ENCODE peak calls at places on chromosome 10, in eight cellular contexts. Z is astrocyte, B is stomach, N is ovary, I is K562, V is thyroid gland, G is heart right ventricle, D is endodermal cell. Q is an unnamed sample.

GRCh38 chr10:43396928-43397624 is 11.9 kb downstream of the HNRNPF start:
- DNase-seq in B (peak; percentile 94), Z (peak; percentile 67), G (peak; percentile 91), N (peak; percentile 83), D (peak; percentile 96), I (no peak), V (peak; percentile 93), Q (peak; percentile 92)

GRCh38 chr10:95532536-95532935 is 28.6 kb downstream of the SORBS1 start:
- DNase-seq in V (no peak), B (no peak), Z (peak; percentile 39), G (no peak), I (no peak), N (no peak), D (no peak), Q (no peak)

GRCh38 chr10:91391915-91392314 is 18.2 kb upstream of the HECTD2 start:
- DNase-seq in Z (no peak), B (no peak), I (no peak), V (peak; percentile 74), D (no peak), N (no peak), G (no peak), Q (no peak)

GRCh38 chr10:86203162-86203905 is 163.3 kb downstream of the GRID1 start:
- DNase-seq in I (peak; percentile 10), Z (no peak), N (no peak), D (peak; percentile 91), B (no peak), V (peak; percentile 26), G (no peak), Q (no peak)

GRCh38 chr10:47339186-47339735 is 8.9 kb upstream of the RBP3 start:
- DNase-seq in D (no peak), I (no peak), B (peak; percentile 23), V (no peak), N (no peak), Z (no peak), G (no peak), Q (no peak)

GRCh38 chr10:122458693-122459092 is 2.7 kb upstream of the HTRA1 start:
- DNase-seq in D (peak; percentile 55), G (no peak), N (no peak), V (no peak), I (no peak), B (no peak), Z (no peak), Q (no peak)

GRCh38 chr10:12707461-12708185 is 293.9 kb downstream of the CCDC3 start:
- DNase-seq in Z (peak; percentile 98), I (peak; percentile 12), V (peak; percentile 34), N (peak; percentile 69), B (peak; percentile 24), D (peak; percentile 81), G (peak; percentile 58), Q (peak; percentile 61)

GRCh38 chr10:63105811-63106755 is 27.0 kb upstream of the NRBF2 start:
- DNase-seq in D (no peak), G (peak; percentile 39), V (no peak), N (no peak), I (no peak), Z (peak; percentile 82), B (no peak), Q (peak; percentile 38)

GRCh38 chr10:122163182-122164027 is 107.7 kb upstream of the BTBD16 start:
- DNase-seq in N (no peak), B (no peak), V (peak; percentile 41), Z (no peak), G (no peak), D (peak; percentile 97), I (no peak), Q (no peak)

GRCh38 chr10:7826971-7827370 is 8.7 kb downstream of the TAF3 start:
- DNase-seq in V (no peak), G (no peak), I (no peak), D (peak; percentile 58), N (no peak), Z (peak; percentile 59), B (no peak), Q (no peak)

GRCh38 chr10:52779541-52780390 is 7.2 kb upstream of the MBL2 start:
- DNase-seq in D (peak; percentile 97), Z (peak; percentile 20), V (peak; percentile 49), B (peak; percentile 67), N (no peak), G (peak; percentile 40), I (peak; percentile 77), Q (peak; percentile 77)

GRCh38 chr10:84659497-84660276 is 331.3 kb downstream of the CCSER2 start:
- DNase-seq in V (no peak), G (no peak), D (no peak), B (no peak), I (no peak), N (no peak), Z (no peak), Q (no peak)

DNA sequence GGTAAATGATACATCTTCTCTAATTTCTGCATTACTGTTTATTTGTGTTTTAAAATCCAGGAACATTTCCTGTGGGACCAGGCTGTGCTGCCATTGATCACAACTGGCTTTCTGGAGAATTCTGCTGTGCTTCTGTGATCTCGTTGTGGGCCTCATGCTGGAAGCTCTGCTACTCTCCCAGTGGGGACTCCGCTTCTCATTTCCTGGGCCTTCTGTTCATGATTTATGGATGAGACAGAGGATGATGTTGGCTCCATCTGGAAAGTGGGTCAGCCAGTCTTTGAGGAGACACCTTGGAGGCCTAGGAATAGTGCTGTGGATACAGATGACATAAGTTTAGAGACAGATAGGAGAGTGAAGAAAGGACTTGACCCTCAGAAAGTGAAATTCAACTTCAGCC is 15.2 kb upstream of the GPR158 start:
- DNase-seq in Z (no peak), N (no peak), D (no peak), I (no peak), G (no peak), B (no peak), V (no peak), Q (no peak)
- H3K4me1 ChIP-seq in Z (no peaks in the 10 kb centered on the region), N (no peaks in the 10 kb centered on the region), D (no peaks in the 10 kb centered on the region), I (no peaks in the 10 kb centered on the region), G (no peaks in the 10 kb centered on the region), B (no peaks in the 10 kb centered on the region), V (no peaks in the 10 kb centered on the region), Q (no peaks in the 10 kb centered on the region)

DNA sequence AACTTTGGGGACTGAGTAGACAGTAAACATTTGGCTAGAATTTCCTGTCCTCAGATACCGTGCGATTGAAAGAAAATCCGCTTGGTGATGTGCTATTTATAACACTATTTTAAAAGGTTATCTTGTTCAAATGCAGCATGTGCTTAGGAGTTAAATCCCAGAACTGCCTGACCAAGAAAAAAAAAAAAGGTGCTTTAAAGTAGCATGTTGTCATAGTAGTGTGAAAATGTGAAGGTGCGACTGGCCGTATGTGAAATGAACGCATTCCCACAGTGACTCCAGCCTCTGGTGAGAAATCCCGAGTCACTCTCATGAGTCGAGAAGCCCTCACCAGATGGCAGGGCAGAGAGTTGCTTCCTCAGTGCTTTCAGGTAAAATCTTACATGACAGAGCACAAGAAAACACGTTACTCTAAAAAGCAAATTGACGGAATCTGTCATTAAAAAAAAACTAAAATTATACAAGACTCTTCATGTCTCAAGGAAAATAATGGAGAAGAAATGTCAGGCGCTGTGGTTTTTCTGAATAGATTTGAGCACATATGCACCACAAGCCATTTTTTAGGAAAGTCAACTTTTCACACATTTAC is 18.4 kb upstream of the KLF6 start:
- DNase-seq in I (peak; percentile 66), G (peak; percentile 12), N (no peak), Z (no peak), D (no peak), V (no peak), B (no peak), Q (no peak)
- H3K4me1 ChIP-seq in I (peaks cover 58% of the 10 kb centered on the region), G (peaks cover 63% of the 10 kb centered on the region), N (peaks cover 2% of the 10 kb centered on the region), Z (peaks cover 46% of the 10 kb centered on the region), D (peaks cover 35% of the 10 kb centered on the region), V (peaks cover 30% of the 10 kb centered on the region), B (peaks cover 39% of the 10 kb centered on the region), Q (peaks cover 62% of the 10 kb centered on the region)

DNA sequence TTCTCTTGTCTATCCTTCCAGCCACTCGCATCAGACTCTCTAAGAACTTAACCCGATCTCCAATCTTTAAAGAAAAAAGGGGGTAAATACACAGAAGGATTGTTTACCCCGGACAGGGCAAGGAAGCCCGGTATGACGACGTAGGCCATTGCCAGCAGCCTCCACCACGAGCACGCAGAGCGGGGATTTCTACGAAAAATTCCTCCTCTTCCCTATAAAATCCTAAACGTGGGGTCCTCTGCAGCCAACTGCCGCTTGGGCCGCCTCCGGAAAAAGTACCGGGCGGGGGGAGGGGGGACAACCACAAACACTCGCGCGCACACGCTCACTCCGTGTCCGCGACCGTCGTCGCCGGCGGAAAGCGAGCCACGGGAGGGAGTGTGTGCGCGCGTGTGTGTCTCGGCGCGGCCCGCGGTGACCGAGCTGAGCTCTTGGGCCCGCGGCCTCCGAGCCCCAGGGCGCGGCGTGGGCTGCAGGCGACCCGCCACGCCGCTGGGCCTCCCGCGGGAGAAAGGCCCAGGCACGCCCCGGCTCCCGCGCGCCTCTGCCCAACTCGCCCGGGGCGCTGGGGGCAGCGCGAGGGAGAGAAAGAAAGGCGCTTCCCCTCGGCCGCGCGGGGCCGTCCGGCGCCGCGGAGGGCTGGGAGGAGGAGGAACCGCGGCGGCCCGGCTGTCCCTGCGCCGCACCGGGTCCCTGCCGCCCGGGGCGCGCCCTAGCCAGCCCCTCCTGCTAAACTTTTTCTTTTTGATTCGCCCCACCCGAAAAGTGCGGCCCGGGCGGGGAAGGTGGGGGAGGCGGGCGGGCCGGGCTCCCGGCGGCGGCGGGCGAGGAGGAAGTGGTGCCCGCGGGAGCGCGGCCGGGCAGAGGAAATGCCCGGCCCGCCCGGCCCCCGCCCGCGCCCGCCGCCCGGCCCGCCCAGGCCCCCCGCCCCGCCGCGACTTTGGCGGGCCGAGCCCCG is 1.6 kb downstream of the CTBP2 start:
- DNase-seq in Z (peak; percentile 47), I (peak; percentile 28), V (peak; percentile 54), G (peak; percentile 67), N (peak; percentile 68), B (peak; percentile 53), D (peak; percentile 48), Q (peak; percentile 79)
- H3K4me1 ChIP-seq in Z (peaks cover 53% of the 10 kb centered on the region), I (peaks cover 13% of the 10 kb centered on the region), V (peaks cover 48% of the 10 kb centered on the region), G (peaks cover 57% of the 10 kb centered on the region), N (peaks cover 5% of the 10 kb centered on the region), B (peaks cover 40% of the 10 kb centered on the region), D (peaks cover 19% of the 10 kb centered on the region), Q (peaks cover 43% of the 10 kb centered on the region)

DNA sequence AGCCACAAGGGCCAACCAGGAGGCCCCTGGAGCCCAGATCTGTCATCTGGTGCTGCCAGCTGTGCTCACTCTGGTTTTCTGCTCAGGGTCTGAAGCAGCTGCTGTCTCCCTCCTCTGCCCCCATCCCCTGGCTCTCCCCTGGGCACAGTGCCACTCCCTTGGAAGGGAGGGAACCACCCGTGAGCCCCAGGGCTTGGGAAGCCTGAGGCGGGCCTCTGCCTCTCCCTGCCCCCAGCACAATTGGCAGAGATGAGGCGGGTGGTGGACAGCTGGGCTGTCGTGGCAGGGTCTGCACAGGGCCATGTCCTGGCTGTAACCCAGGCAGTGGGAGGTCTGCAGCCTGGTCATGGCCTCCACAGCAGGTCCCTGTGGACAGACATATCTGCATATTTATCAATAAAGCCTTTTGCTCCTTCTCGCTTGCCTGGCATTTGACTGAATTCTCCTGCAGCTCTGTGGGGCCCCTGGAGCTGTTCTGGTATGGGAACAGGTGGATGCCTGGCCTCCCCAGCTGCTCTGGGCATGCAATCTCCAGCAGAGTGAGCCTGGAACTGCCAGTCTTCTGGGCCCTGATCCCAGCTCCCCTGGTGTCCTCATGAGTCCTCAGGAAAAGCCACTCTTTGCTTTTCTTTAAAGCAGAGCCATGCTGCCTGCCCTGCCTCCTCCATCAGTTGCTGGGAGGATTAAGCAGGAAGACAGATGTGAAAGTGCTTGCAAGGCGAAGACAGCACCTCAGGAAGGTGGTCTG is 1.6 kb upstream of the ANKRD2 start:
- DNase-seq in V (no peak), G (no peak), I (no peak), D (no peak), N (peak; percentile 27), B (no peak), Z (no peak), Q (no peak)
- H3K4me1 ChIP-seq in V (peaks cover 21% of the 10 kb centered on the region), G (peaks cover 46% of the 10 kb centered on the region), I (peaks cover under 1% of the 10 kb centered on the region), D (peaks cover 5% of the 10 kb centered on the region), N (no peaks in the 10 kb centered on the region), B (peaks cover 15% of the 10 kb centered on the region), Z (peaks cover 7% of the 10 kb centered on the region), Q (peaks cover 14% of the 10 kb centered on the region)